ENCODE peak calls at places on chromosome 20, in four cellular contexts. I is Calu3, Y is EL, P is NCI-H2081. T is an unnamed sample.

GRCh38 chr20:40986774-40987173 is 41.8 kb upstream of the TOP1 start:
- DNase-seq in I (no peak), Y (no peak), P (no peak), T (no peak)

GRCh38 chr20:5654557-5654956 is 95.6 kb upstream of the SHLD1 start:
- DNase-seq in I (no peak), Y (peak; percentile 78), P (peak; percentile 65), T (peak; percentile 93)

GRCh38 chr20:31605902-31606677 is 1.0 kb downstream of the ID1 start:
- DNase-seq in I (peak; percentile 38), Y (no peak), P (no peak), T (peak; percentile 47)

GRCh38 chr20:40754372-40754943 is 65.4 kb upstream of the MAFB start:
- DNase-seq in I (no peak), Y (peak; percentile 7), P (no peak), T (no peak)

GRCh38 chr20:11935754-11936551 is 18.3 kb downstream of the BTBD3 start:
- DNase-seq in I (no peak), Y (no peak), P (peak; percentile 99), T (peak; percentile 17)

GRCh38 chr20:46202758-46203509 is 84.8 kb downstream of the CD40 start:
- DNase-seq in I (no peak), Y (no peak), P (peak; percentile 26), T (no peak)

GRCh38 chr20:17227669-17228623 is 1.1 kb downstream of the PCSK2 start:
- DNase-seq in I (no peak), Y (no peak), P (peak; percentile 32), T (no peak)

GRCh38 chr20:12153616-12154015 is 235.9 kb downstream of the BTBD3 start:
- DNase-seq in I (no peak), Y (no peak), P (peak; percentile 46), T (no peak)

GRCh38 chr20:3697588-3698235 is 14.7 kb downstream of the SIGLEC1 start:
- DNase-seq in I (no peak), Y (no peak), P (no peak), T (no peak)

GRCh38 chr20:9978395-9979004 is 56.3 kb upstream of the ANKEF1 start:
- DNase-seq in I (peak; percentile 35), Y (peak; percentile 86), P (peak; percentile 84), T (peak; percentile 82)

GRCh38 chr20:60272790-60273189 is 314.6 kb downstream of the CDH26 start:
- DNase-seq in I (no peak), Y (no peak), P (no peak), T (no peak)

GRCh38 chr20:63059684-63060056 is 52.9 kb upstream of the BHLHE23 start:
- DNase-seq in I (no peak), Y (no peak), P (no peak), T (no peak)

GRCh38 chr20:51457281-51457932 is 85.1 kb downstream of the NFATC2 start:
- DNase-seq in I (peak; percentile 39), Y (peak; percentile 80), P (no peak), T (no peak)

GRCh38 chr20:2763186-2763585 is 37.2 kb downstream of the CPXM1 start:
- DNase-seq in I (no peak), Y (no peak), P (no peak), T (no peak)

GRCh38 chr20:19726126-19726525 is 31.9 kb upstream of the RIN2 start:
- DNase-seq in I (no peak), Y (no peak), P (no peak), T (no peak)

GRCh38 chr20:34607066-34607465 is 48.5 kb downstream of the MAP1LC3A start:
- DNase-seq in I (no peak), Y (no peak), P (no peak), T (no peak)

GRCh38 chr20:35826361-35826760 is 54.5 kb downstream of the PHF20 start:
- DNase-seq in I (no peak), Y (no peak), P (no peak), T (no peak)

GRCh38 chr20:41118632-41119031 is 18.7 kb upstream of the PLCG1 start:
- DNase-seq in I (no peak), Y (peak; percentile 36), P (no peak), T (no peak)

GRCh38 chr20:49785851-49786174 is 26.8 kb upstream of the SLC9A8 start:
- DNase-seq in I (no peak), Y (no peak), P (no peak), T (no peak)

GRCh38 chr20:37288091-37288490 is 1.4 kb upstream of the MANBAL start:
- DNase-seq in I (no peak), Y (no peak), P (no peak), T (no peak)